ENCODE peak calls at places on chromosomes 3 and 15, in nine cellular contexts. L is NCI-H1417; N is EL; C is stimulated activated CD4-positive, alpha-beta T cell treated with anti-CD3 and anti-CD28 coated beads, Interleukin-4, amount 100 ng/mL, for 4 hours; X is cardiac fibroblast; I is nephron progenitor cell; E is stromal cell of bone marrow; G is stimulated activated naive CD4-positive, alpha-beta T cell; D is A549. M is an unnamed sample.

GRCh38 chr3:138351916-138352555 is 3.7 kb downstream of the MRAS start:
- DNase-seq in L (no peak), N (peak), C (no peak), X (no peak), I (no peak), E (no peak), G (no peak), D (no peak), M (no peak)

GRCh38 chr3:24372559-24373197 is 122.0 kb downstream of the THRB start:
- DNase-seq in L (no peak), N (no peak), C (no peak), X (no peak), I (no peak), E (no peak), G (no peak), D (no peak), M (no peak)

GRCh38 chr3:159158213-159158612 is 356.4 kb downstream of the MFSD1 start:
- DNase-seq in L (no peak), N (no peak), C (no peak), X (no peak), I (no peak), E (no peak), G (no peak), D (no peak), M (no peak)

GRCh38 chr15:65184305-65184943 is 718 bp downstream of the CLPX start:
- DNase-seq in L (peak), N (peak), C (no peak), X (peak), I (peak), E (no peak), G (no peak), D (peak), M (peak)

GRCh38 chr15:62124953-62125263 is 40.2 kb downstream of the C2CD4B start:
- DNase-seq in L (no peak), N (no peak), C (no peak), X (no peak), I (no peak), E (no peak), G (no peak), D (peak), M (no peak)

GRCh38 chr15:77499087-77499765 is 78.5 kb downstream of the HMG20A start:
- DNase-seq in L (no peak), N (peak), C (no peak), X (no peak), I (no peak), E (no peak), G (no peak), D (no peak), M (no peak)

GRCh38 chr3:192331749-192332385 is 395.5 kb downstream of the FGF12 start:
- DNase-seq in L (no peak), N (no peak), C (no peak), X (no peak), I (no peak), E (no peak), G (no peak), D (no peak), M (no peak)

GRCh38 chr3:155417119-155417517 is 123.6 kb upstream of the STRIT1 start:
- DNase-seq in L (no peak), N (no peak), C (no peak), X (no peak), I (no peak), E (no peak), G (no peak), D (no peak), M (no peak)

GRCh38 chr3:80087769-80088168 is 320.0 kb upstream of the ROBO1 start:
- DNase-seq in L (no peak), N (no peak), C (no peak), X (peak), I (no peak), E (peak), G (no peak), D (no peak), M (peak)

GRCh38 chr3:186414735-186415419 is 52.8 kb upstream of the DGKG start:
- DNase-seq in L (no peak), N (peak), C (no peak), X (peak), I (no peak), E (peak), G (no peak), D (peak), M (peak)

GRCh38 chr3:134018850-134019249 is 10.9 kb downstream of the SLCO2A1 start:
- DNase-seq in L (no peak), N (no peak), C (no peak), X (no peak), I (no peak), E (no peak), G (no peak), D (no peak), M (no peak)

GRCh38 chr3:49689046-49689886 is at the start of the genes MST1 and RNF123:
- DNase-seq in L (no peak), N (peak), C (peak), X (peak), I (peak), E (peak), G (no peak), D (peak), M (peak)

GRCh38 chr3:179347383-179348194 is at the start of gene MFN1:
- DNase-seq in L (peak), N (peak), C (peak), X (peak), I (peak), E (peak), G (peak), D (peak), M (peak)

GRCh38 chr3:32305477-32305876 is 67.0 kb downstream of the CMTM8 start:
- DNase-seq in L (no peak), N (no peak), C (no peak), X (peak), I (no peak), E (no peak), G (no peak), D (no peak), M (no peak)

GRCh38 chr3:50242778-50243551 is 7.0 kb downstream of the GNAI2 start:
- DNase-seq in L (no peak), N (peak), C (no peak), X (peak), I (no peak), E (no peak), G (no peak), D (no peak), M (no peak)